ENCODE peak calls at places on chromosomes 6 and 20, in seven cellular contexts. M is A549, E is psoas muscle, P is cardiac muscle cell, Z is cardiac fibroblast, X is transverse colon, T is astrocyte of the spinal cord. S is an unnamed sample.

GRCh38 chr20:31653573-31653972 is 15.9 kb downstream of the COX4I2 start:
- DNase-seq in M (no peak), Z (no peak), X (no peak), E (no peak), P (no peak), T (no peak), S (no peak)

GRCh38 chr20:6265204-6265904 is 142.5 kb upstream of the FERMT1 start:
- DNase-seq in X (no peak), E (no peak), P (peak; percentile 86), T (peak; percentile 86), M (peak; percentile 8), Z (peak; percentile 86), S (peak; percentile 16)

GRCh38 chr6:14037402-14038277 is 79.9 kb upstream of the CD83 start:
- DNase-seq in P (no peak), M (no peak), Z (peak; percentile 61), X (no peak), E (no peak), T (peak; percentile 76), S (no peak)

GRCh38 chr20:11094711-11095110 is 420.9 kb upstream of the JAG1 start:
- DNase-seq in X (no peak), Z (no peak), E (no peak), P (no peak), T (no peak), M (no peak), S (no peak)

GRCh38 chr6:43953794-43954310 is 173.4 kb downstream of the MRPL14 start:
- DNase-seq in M (no peak), E (peak; percentile 81), X (no peak), P (peak; percentile 68), T (no peak), Z (peak; percentile 34), S (no peak)

GRCh38 chr6:157791461-157791860 is 31.6 kb upstream of the SNX9 start:
- DNase-seq in P (no peak), E (no peak), M (no peak), T (no peak), Z (no peak), X (no peak), S (no peak)

GRCh38 chr6:33815854-33816253 is 12.1 kb upstream of the MLN start:
- DNase-seq in Z (peak; percentile 23), E (no peak), X (no peak), T (no peak), P (peak; percentile 71), M (peak; percentile 39), S (peak; percentile 66)

GRCh38 chr20:56574531-56575142 is 41.6 kb downstream of the FAM209B start:
- DNase-seq in E (no peak), M (no peak), Z (no peak), T (no peak), P (no peak), X (no peak), S (no peak)

GRCh38 chr6:51531623-51532022 is 555.8 kb downstream of the PKHD1 start:
- DNase-seq in P (no peak), T (no peak), E (no peak), Z (no peak), M (no peak), X (no peak), S (no peak)

GRCh38 chr6:82750570-82750969 is 315.1 kb downstream of the UBE3D start:
- DNase-seq in E (no peak), T (peak; percentile 64), M (no peak), P (no peak), Z (no peak), X (no peak), S (no peak)

GRCh38 chr6:151098166-151098565 is 141.6 kb upstream of the AKAP12 start:
- DNase-seq in Z (peak; percentile 26), E (no peak), T (no peak), M (no peak), X (no peak), P (no peak), S (no peak)

GRCh38 chr6:11410539-11411307 is 126.8 kb upstream of the TMEM170B start:
- DNase-seq in P (no peak), M (no peak), E (no peak), X (no peak), Z (no peak), T (no peak), S (peak; percentile 33)

GRCh38 chr20:23988561-23988960 is at the start of gene GGTLC1:
- DNase-seq in Z (no peak), P (no peak), M (no peak), T (no peak), X (no peak), E (no peak), S (no peak)

GRCh38 chr6:45651301-45651700 is 273.6 kb upstream of the SUPT3H start:
- DNase-seq in M (no peak), P (no peak), T (no peak), Z (no peak), X (no peak), E (no peak), S (no peak)

GRCh38 chr20:25065625-25066338 is 7.8 kb upstream of the ACSS1 start:
- DNase-seq in M (peak; percentile 76), E (peak; percentile 56), X (peak; percentile 72), P (no peak), T (peak; percentile 59), Z (peak; percentile 71), S (peak; percentile 75)
- TF ChIP-seq CTCF in M (peak; percentile 82), E (peak; percentile 83), X (peak; percentile 89), P (peak; percentile 83), T (peak; percentile 77), Z (peak; percentile 76), S (peak; percentile 74)

GRCh38 chr6:30495993-30496392 is 6.7 kb downstream of the HLA-E start:
- DNase-seq in X (no peak), T (no peak), E (no peak), M (no peak), P (no peak), Z (no peak), S (no peak)

GRCh38 chr6:30491963-30492616 is 2.8 kb downstream of the HLA-E start:
- DNase-seq in X (no peak), Z (no peak), T (no peak), M (no peak), P (no peak), E (no peak), S (no peak)

GRCh38 chr6:30490031-30490876 is 945 bp downstream of the HLA-E start:
- DNase-seq in Z (peak; percentile 74), T (peak; percentile 52), P (peak; percentile 62), X (peak; percentile 82), E (peak; percentile 68), M (no peak), S (peak; percentile 80)

GRCh38 chr6:30494275-30494990 is 5.1 kb downstream of the HLA-E start:
- DNase-seq in X (no peak), M (no peak), E (no peak), Z (no peak), P (no peak), T (no peak), S (peak; percentile 9)

DNA sequence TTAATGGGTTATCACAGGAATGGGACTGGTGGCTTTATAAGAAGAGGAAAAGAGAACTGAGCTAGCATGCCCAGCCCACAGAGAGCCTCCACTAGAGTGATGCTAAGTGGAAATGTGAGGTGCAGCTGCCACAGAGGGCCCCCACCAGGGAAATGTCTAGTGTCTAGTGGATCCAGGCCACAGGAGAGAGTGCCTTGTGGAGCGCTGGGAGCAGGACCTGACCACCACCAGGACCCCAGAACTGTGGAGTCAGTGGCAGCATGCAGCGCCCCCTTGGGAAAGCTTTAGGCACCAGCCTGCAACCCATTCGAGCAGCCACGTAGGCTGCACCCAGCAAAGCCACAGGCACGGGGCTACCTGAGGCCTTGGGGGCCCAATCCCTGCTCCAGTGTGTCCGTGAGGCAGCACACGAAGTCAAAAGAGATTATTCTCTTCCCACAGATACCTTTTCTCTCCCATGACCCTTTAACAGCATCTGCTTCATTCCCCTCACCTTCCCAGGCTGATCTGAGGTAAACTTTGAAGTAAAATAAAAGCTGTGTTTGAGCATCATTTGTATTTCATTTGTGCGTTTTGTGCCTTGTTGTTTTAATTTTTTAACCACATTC is 4.4 kb downstream of the HLA-E start:
- DNase-seq in X (no peak), M (no peak), Z (no peak), P (no peak), T (no peak), E (no peak), S (peak; percentile 3)
- TF ChIP-seq CTCF in X (no peak), M (no peak), Z (peak; percentile 19), P (peak; percentile 27), T (no peak), E (no peak), S (peak; percentile 44)

DNA sequence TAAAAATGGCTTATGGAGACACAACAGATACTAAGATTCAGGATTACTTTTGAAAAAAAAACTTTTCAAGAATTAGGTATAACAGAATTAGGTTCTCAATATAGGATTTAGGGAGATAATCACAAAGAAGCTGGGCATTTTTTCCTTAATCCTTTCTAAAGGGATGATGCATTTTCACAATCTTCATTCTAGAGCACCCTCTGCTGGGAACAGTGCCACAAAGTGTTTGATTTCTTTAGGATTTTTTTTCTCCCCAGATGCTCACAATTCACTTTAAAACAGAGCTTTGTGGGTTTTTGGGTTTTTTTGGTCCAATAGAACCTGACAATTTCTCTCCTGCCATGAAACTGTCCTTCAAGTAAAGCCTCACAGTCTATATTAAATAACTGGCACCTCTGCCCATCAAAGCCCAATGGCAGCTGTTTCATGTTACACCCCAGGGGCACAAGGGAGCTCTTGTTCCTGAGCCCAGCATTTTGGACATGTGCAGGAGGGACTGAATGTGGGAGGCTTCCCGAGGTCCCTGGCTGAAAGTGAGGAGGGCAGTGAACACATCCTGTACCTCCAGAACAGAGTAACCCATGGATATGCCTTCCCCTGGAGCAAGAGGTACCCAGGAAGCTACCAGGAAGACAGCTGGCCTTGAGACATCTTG is 39.7 kb downstream of the PREP start:
- DNase-seq in Z (peak; percentile 58), P (peak; percentile 46), E (no peak), T (peak; percentile 52), M (no peak), X (no peak), S (no peak)
- TF ChIP-seq CTCF in Z (peak; percentile 43), P (peak; percentile 51), E (peak; percentile 36), T (peak; percentile 49), M (peak; percentile 54), X (no peak), S (peak; percentile 22)

GRCh38 chr20:62133864-62134263 is 9.3 kb downstream of the PSMA7 start:
- DNase-seq in Z (no peak), P (no peak), E (no peak), X (no peak), M (no peak), T (no peak), S (no peak)
- TF ChIP-seq CTCF in Z (peak; percentile 9), P (no peak), E (no peak), X (no peak), M (no peak), T (no peak), S (no peak)

DNA sequence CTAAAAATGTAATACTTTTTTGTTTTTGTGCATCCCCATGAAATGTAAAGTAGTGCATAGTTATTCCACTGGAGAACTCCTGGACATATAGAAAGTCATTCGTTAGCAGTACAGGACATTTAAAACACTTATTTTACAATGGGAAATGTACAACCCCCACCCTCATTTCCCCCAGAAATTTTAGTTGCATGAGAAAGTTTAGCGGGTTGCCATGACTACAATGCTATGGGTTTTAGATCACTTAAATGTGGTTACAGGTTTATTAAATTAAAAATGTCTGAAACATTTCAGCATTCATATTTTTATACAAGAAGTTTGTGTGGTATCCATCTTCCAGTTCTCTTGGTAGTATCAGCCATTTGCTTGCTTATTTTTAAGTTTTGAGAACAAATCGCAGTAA is 54.9 kb upstream of the TRAF3IP2 start:
- DNase-seq in M (no peak), E (no peak), X (no peak), P (no peak), Z (no peak), T (no peak), S (no peak)
- TF ChIP-seq CTCF in M (no peak), E (no peak), X (no peak), P (no peak), Z (no peak), T (no peak), S (no peak)